ENCODE peak calls at places on chromosomes 12 and 14, in nine cellular contexts. D is activated CD4-positive, alpha-beta T cell treated with anti-CD3 and anti-CD28 coated beads for 48 hours; Z is NCI-H460; Y is foreskin fibroblast; J is mesenteric fat pad; Q is ELR; O is HT-29; K is left lung; U is HS-27A. R is an unnamed sample.

GRCh38 chr14:104389326-104390220 is 190.0 kb upstream of the C14orf180 start:
- DNase-seq in J (peak), Z (no peak), O (no peak), U (no peak), K (peak), D (peak), Q (no peak), Y (no peak), R (no peak)

GRCh38 chr12:38053113-38053512 is 263.5 kb upstream of the ALG10B start:
- DNase-seq in O (no peak), Z (no peak), Q (no peak), Y (no peak), J (no peak), K (no peak), D (no peak), U (no peak), R (no peak)

GRCh38 chr14:92677087-92677668 is 71.2 kb downstream of the LGMN start:
- DNase-seq in O (no peak), K (no peak), J (no peak), U (no peak), Y (no peak), Z (no peak), Q (peak), D (peak), R (no peak)

GRCh38 chr12:129067482-129067881 is 214.2 kb downstream of the GLT1D1 start:
- DNase-seq in Y (no peak), J (no peak), Z (no peak), Q (no peak), U (no peak), K (no peak), O (peak), D (no peak), R (no peak)

GRCh38 chr12:63294327-63294632 is 143.3 kb upstream of the AVPR1A start:
- DNase-seq in Q (peak), D (no peak), O (peak), K (no peak), Y (peak), Z (peak), J (no peak), U (peak), R (peak)

GRCh38 chr14:59028476-59029202 is 159.8 kb upstream of the DAAM1 start:
- DNase-seq in O (peak), Q (peak), D (peak), U (peak), J (no peak), K (peak), Z (peak), Y (peak), R (peak)

GRCh38 chr12:61452076-61452475 is 808.1 kb upstream of the USP15 start:
- DNase-seq in O (peak), Y (no peak), Z (peak), Q (no peak), J (no peak), U (peak), D (no peak), K (no peak), R (peak)

GRCh38 chr14:49972199-49972671 is 79.4 kb downstream of the ARF6 start:
- DNase-seq in D (no peak), J (no peak), O (peak), Z (no peak), Y (peak), K (no peak), Q (peak), U (peak), R (peak)

GRCh38 chr14:74616507-74616906 is 4.5 kb upstream of the LTBP2 start:
- DNase-seq in Q (peak), K (peak), Z (peak), O (peak), U (no peak), J (no peak), Y (peak), D (peak), R (peak)

GRCh38 chr14:99749142-99749541 is 44.1 kb upstream of the EML1 start:
- DNase-seq in Y (no peak), U (no peak), Z (no peak), D (peak), K (no peak), O (no peak), J (no peak), Q (peak), R (peak)

GRCh38 chr14:31411218-31411727 is 9.1 kb downstream of the HEATR5A start:
- DNase-seq in O (no peak), D (no peak), Y (no peak), Z (no peak), K (no peak), U (no peak), J (no peak), Q (no peak), R (peak)

GRCh38 chr12:105385141-105385540 is 54.6 kb downstream of the C12orf75 start:
- DNase-seq in J (no peak), U (no peak), D (no peak), Q (peak), Z (no peak), K (no peak), Y (peak), O (no peak), R (peak)

GRCh38 chr12:91272456-91273063 is 89.9 kb upstream of the DCN start:
- DNase-seq in Z (no peak), Y (peak), Q (no peak), U (no peak), D (no peak), O (no peak), K (no peak), J (no peak), R (no peak)